ENCODE peak calls at places on chromosomes 1 and 21, in six cellular contexts. V, E, J, W, U and S are unnamed samples.

GRCh38 chr1:227919916-227920315 is 27.8 kb downstream of the WNT9A start:
- DNase-seq in J (no peak), U (peak; percentile 89), W (no peak), E (no peak), V (no peak), S (no peak)

GRCh38 chr1:232422098-232422497 is 207.8 kb downstream of the SIPA1L2 start:
- DNase-seq in E (no peak), V (no peak), J (no peak), U (no peak), W (no peak), S (no peak)

GRCh38 chr1:57468661-57469523 is 45.0 kb upstream of the DAB1 start:
- DNase-seq in J (no peak), E (no peak), V (peak; percentile 4), U (no peak), W (no peak), S (no peak)

GRCh38 chr1:230827801-230828200 is 40.5 kb downstream of the C1orf198 start:
- DNase-seq in U (no peak), J (no peak), E (no peak), V (no peak), W (no peak), S (no peak)

GRCh38 chr1:35660581-35661473 is 19.5 kb upstream of the PSMB2 start:
- DNase-seq in V (no peak), U (peak; percentile 66), W (no peak), J (peak; percentile 12), E (no peak), S (no peak)

GRCh38 chr1:184986250-184986649 is 11.9 kb upstream of the NIBAN1 start:
- DNase-seq in J (no peak), V (no peak), W (no peak), E (peak; percentile 24), U (no peak), S (no peak)

GRCh38 chr1:19974822-19975416 is 4.5 kb downstream of the PLA2G2A start:
- DNase-seq in U (peak; percentile 81), E (peak; percentile 12), J (peak; percentile 64), V (no peak), W (no peak), S (no peak)

GRCh38 chr21:44737706-44738354 is 26.5 kb upstream of the TSPEAR start:
- DNase-seq in V (no peak), E (peak; percentile 27), U (peak; percentile 9), J (no peak), W (no peak), S (no peak)

GRCh38 chr1:9331016-9331415 is 38.3 kb downstream of the SPSB1 start:
- DNase-seq in U (no peak), J (no peak), V (peak; percentile 30), E (no peak), W (no peak), S (no peak)

GRCh38 chr1:36088265-36088576 is 471 bp upstream of the ADPRS start:
- DNase-seq in U (no peak), W (no peak), J (no peak), V (no peak), E (no peak), S (no peak)

GRCh38 chr1:235313931-235314678 is 13.9 kb downstream of the ARID4B start:
- DNase-seq in W (no peak), U (no peak), V (no peak), J (no peak), E (no peak), S (no peak)

GRCh38 chr1:57089855-57090254 is 124.0 kb upstream of the C8B start:
- DNase-seq in U (no peak), W (no peak), V (no peak), E (no peak), J (no peak), S (no peak)

GRCh38 chr1:29809446-29810120 is 573.3 kb downstream of the PTPRU start:
- DNase-seq in E (no peak), U (peak; percentile 10), V (no peak), J (no peak), W (no peak), S (no peak)